ENCODE peak calls at places on chromosomes 4 and X, in nine cellular contexts. One of them, this sample, is unnamed.

GRCh38 chr4:79132826-79133225 is 193.0 kb downstream of the NAA11 start:
- DNase-seq in heart left ventricle: no peak
- DNase-seq in fibroblast of pulmonary artery: no peak
- DNase-seq in adipocyte: no peak
- DNase-seq in AG09309: no peak
- DNase-seq in suprapubic skin: no peak
- DNase-seq in right atrium auricular region: no peak
- DNase-seq in astrocyte of the spinal cord: no peak
- DNase-seq in pancreas: no peak
- DNase-seq in this sample: no peak

GRCh38 chr4:100841911-100842310 is 324.1 kb upstream of the EMCN start:
- DNase-seq in heart left ventricle: no peak
- DNase-seq in fibroblast of pulmonary artery: peak
- DNase-seq in adipocyte: no peak
- DNase-seq in AG09309: no peak
- DNase-seq in suprapubic skin: no peak
- DNase-seq in right atrium auricular region: no peak
- DNase-seq in astrocyte of the spinal cord: peak
- DNase-seq in pancreas: no peak
- DNase-seq in this sample: no peak

GRCh38 chr4:46211406-46211805 is 87.6 kb upstream of the GABRG1 start:
- DNase-seq in heart left ventricle: no peak
- DNase-seq in fibroblast of pulmonary artery: no peak
- DNase-seq in adipocyte: no peak
- DNase-seq in AG09309: no peak
- DNase-seq in suprapubic skin: no peak
- DNase-seq in right atrium auricular region: no peak
- DNase-seq in astrocyte of the spinal cord: peak
- DNase-seq in pancreas: no peak
- DNase-seq in this sample: no peak

GRCh38 chrX:77668391-77669237 is 117.4 kb downstream of the ATRX start:
- DNase-seq in heart left ventricle: no peak
- DNase-seq in fibroblast of pulmonary artery: peak
- DNase-seq in adipocyte: peak
- DNase-seq in AG09309: no peak
- DNase-seq in suprapubic skin: no peak
- DNase-seq in right atrium auricular region: no peak
- DNase-seq in astrocyte of the spinal cord: peak
- DNase-seq in pancreas: no peak
- DNase-seq in this sample: peak

GRCh38 chr4:118974758-118975157 is 86.1 kb downstream of the SYNPO2 start:
- DNase-seq in heart left ventricle: no peak
- DNase-seq in fibroblast of pulmonary artery: peak
- DNase-seq in adipocyte: no peak
- DNase-seq in AG09309: no peak
- DNase-seq in suprapubic skin: no peak
- DNase-seq in right atrium auricular region: no peak
- DNase-seq in astrocyte of the spinal cord: peak
- DNase-seq in pancreas: no peak
- DNase-seq in this sample: peak

GRCh38 chrX:110671068-110671803 is 124.4 kb downstream of the CHRDL1 start:
- DNase-seq in heart left ventricle: no peak
- DNase-seq in fibroblast of pulmonary artery: no peak
- DNase-seq in adipocyte: no peak
- DNase-seq in AG09309: no peak
- DNase-seq in suprapubic skin: no peak
- DNase-seq in right atrium auricular region: no peak
- DNase-seq in astrocyte of the spinal cord: peak
- DNase-seq in pancreas: no peak
- DNase-seq in this sample: no peak

GRCh38 chr4:80694178-80694577 is 336.3 kb upstream of the BMP3 start:
- DNase-seq in heart left ventricle: no peak
- DNase-seq in fibroblast of pulmonary artery: no peak
- DNase-seq in adipocyte: peak
- DNase-seq in AG09309: no peak
- DNase-seq in suprapubic skin: no peak
- DNase-seq in right atrium auricular region: no peak
- DNase-seq in astrocyte of the spinal cord: peak
- DNase-seq in pancreas: no peak
- DNase-seq in this sample: peak

GRCh38 chr4:83516042-83516772 is 19.7 kb upstream of the GPAT3 start:
- DNase-seq in heart left ventricle: no peak
- DNase-seq in fibroblast of pulmonary artery: peak
- DNase-seq in adipocyte: peak
- DNase-seq in AG09309: peak
- DNase-seq in suprapubic skin: no peak
- DNase-seq in right atrium auricular region: no peak
- DNase-seq in astrocyte of the spinal cord: peak
- DNase-seq in pancreas: no peak
- DNase-seq in this sample: peak

GRCh38 chr4:110492522-110492921 is 16.6 kb downstream of the ENPEP start:
- DNase-seq in heart left ventricle: no peak
- DNase-seq in fibroblast of pulmonary artery: no peak
- DNase-seq in adipocyte: no peak
- DNase-seq in AG09309: no peak
- DNase-seq in suprapubic skin: no peak
- DNase-seq in right atrium auricular region: no peak
- DNase-seq in astrocyte of the spinal cord: no peak
- DNase-seq in pancreas: no peak
- DNase-seq in this sample: no peak

GRCh38 chr4:13627606-13628301 is at the start of gene BOD1L1:
- DNase-seq in heart left ventricle: peak
- DNase-seq in fibroblast of pulmonary artery: peak
- DNase-seq in adipocyte: peak
- DNase-seq in AG09309: peak
- DNase-seq in suprapubic skin: peak
- DNase-seq in right atrium auricular region: peak
- DNase-seq in astrocyte of the spinal cord: peak
- DNase-seq in pancreas: peak
- DNase-seq in this sample: peak

GRCh38 chr4:14667624-14668295 is 334.5 kb upstream of the CPEB2 start:
- DNase-seq in heart left ventricle: no peak
- DNase-seq in fibroblast of pulmonary artery: no peak
- DNase-seq in adipocyte: peak
- DNase-seq in AG09309: no peak
- DNase-seq in suprapubic skin: no peak
- DNase-seq in right atrium auricular region: no peak
- DNase-seq in astrocyte of the spinal cord: peak
- DNase-seq in pancreas: no peak
- DNase-seq in this sample: peak

GRCh38 chrX:144006811-144007210 is 122.9 kb downstream of the UBE2NL start:
- DNase-seq in heart left ventricle: no peak
- DNase-seq in fibroblast of pulmonary artery: peak
- DNase-seq in adipocyte: no peak
- DNase-seq in AG09309: peak
- DNase-seq in suprapubic skin: no peak
- DNase-seq in right atrium auricular region: no peak
- DNase-seq in astrocyte of the spinal cord: peak
- DNase-seq in pancreas: no peak
- DNase-seq in this sample: peak

DNA sequence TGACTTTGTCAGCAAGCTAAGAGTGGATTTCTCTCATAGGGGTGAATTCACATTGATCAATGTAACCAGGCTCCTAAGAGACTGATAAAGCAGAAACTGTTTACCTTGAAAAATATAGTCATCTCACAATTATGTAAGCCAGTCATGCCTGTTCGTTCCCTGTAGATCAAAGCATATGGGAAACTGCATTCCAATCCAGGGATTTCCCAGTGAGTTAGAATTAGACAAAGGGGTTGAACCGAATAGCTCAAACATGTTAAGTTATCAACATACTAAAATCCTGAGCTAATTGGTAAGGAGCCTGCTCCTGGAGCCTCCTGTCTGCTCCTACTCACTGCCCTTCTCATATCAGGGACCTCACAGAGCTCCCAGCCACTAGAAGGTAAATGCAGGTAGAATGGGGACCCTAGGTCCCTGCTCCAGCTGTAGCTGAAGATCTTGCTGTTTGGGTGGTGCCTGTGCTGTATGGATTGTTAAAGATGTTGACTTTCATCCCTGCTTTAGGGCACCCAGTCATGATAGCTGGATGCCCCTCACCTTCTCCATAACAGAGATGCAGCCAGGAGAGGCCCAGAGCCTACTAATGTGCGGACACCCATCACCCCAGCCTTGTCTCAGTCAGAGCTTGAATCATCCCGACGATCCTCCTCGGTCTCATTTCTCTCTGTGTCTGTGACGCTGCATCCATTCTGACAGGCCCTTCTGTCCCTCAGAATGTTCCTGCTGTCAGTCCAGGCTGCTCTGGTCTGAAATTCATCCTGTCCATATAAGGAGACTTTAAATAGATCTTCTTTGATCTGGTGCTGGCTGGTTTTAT is 341.6 kb upstream of the GATB start:
- DNase-seq in heart left ventricle: no peak
- DNase-seq in fibroblast of pulmonary artery: no peak
- DNase-seq in adipocyte: peak
- DNase-seq in AG09309: no peak
- DNase-seq in suprapubic skin: no peak
- DNase-seq in right atrium auricular region: no peak
- DNase-seq in astrocyte of the spinal cord: peak
- DNase-seq in pancreas: no peak
- DNase-seq in this sample: no peak
- H3K4me3 ChIP-seq in heart left ventricle: no peak
- H3K4me3 ChIP-seq in fibroblast of pulmonary artery: no peak
- H3K4me3 ChIP-seq in adipocyte: no peak
- H3K4me3 ChIP-seq in AG09309: no peak
- H3K4me3 ChIP-seq in suprapubic skin: no peak
- H3K4me3 ChIP-seq in right atrium auricular region: no peak
- H3K4me3 ChIP-seq in astrocyte of the spinal cord: no peak
- H3K4me3 ChIP-seq in pancreas: no peak
- H3K4me3 ChIP-seq in this sample: no peak

DNA sequence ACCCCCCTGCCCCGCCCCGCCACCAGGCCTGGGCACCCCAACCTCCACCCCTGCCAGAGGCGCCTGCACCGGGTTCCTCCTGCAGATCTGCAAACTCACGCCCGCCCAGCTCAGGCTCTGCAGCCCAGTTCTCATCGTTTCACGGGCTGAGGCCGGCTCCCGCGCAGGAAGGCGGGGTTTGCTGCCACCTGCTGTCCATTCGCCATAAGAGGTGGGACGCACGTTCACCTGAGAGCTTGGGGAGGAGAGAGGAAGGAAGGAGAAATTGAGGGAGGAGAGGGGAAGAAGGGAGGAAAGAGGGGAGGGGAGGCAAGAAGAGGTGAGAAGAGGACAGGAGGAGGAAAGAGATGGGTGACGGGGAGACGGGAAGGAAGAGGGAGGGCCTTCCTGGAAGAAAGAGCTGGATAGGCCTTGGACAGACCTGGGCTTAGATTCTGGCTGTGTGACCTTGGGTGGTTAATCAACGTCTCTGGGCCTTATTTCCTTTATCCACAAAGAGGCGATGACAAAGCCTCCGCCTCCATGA is 114.5 kb downstream of the ADRA2C start:
- DNase-seq in heart left ventricle: peak
- DNase-seq in fibroblast of pulmonary artery: peak
- DNase-seq in adipocyte: peak
- DNase-seq in AG09309: peak
- DNase-seq in suprapubic skin: peak
- DNase-seq in right atrium auricular region: no peak
- DNase-seq in astrocyte of the spinal cord: peak
- DNase-seq in pancreas: peak
- DNase-seq in this sample: no peak
- H3K4me3 ChIP-seq in heart left ventricle: no peak
- H3K4me3 ChIP-seq in fibroblast of pulmonary artery: no peak
- H3K4me3 ChIP-seq in adipocyte: no peak
- H3K4me3 ChIP-seq in AG09309: no peak
- H3K4me3 ChIP-seq in suprapubic skin: no peak
- H3K4me3 ChIP-seq in right atrium auricular region: no peak
- H3K4me3 ChIP-seq in astrocyte of the spinal cord: no peak
- H3K4me3 ChIP-seq in pancreas: no peak
- H3K4me3 ChIP-seq in this sample: no peak

GRCh38 chr4:173333658-173334084 is 487 bp downstream of the HMGB2 start:
- DNase-seq in heart left ventricle: peak
- DNase-seq in fibroblast of pulmonary artery: peak
- DNase-seq in adipocyte: peak
- DNase-seq in AG09309: no peak
- DNase-seq in suprapubic skin: peak
- DNase-seq in right atrium auricular region: no peak
- DNase-seq in astrocyte of the spinal cord: peak
- DNase-seq in pancreas: peak
- DNase-seq in this sample: no peak

GRCh38 chr4:173328236-173328901 is 5.8 kb downstream of the HMGB2 start:
- DNase-seq in heart left ventricle: no peak
- DNase-seq in fibroblast of pulmonary artery: no peak
- DNase-seq in adipocyte: no peak
- DNase-seq in AG09309: no peak
- DNase-seq in suprapubic skin: no peak
- DNase-seq in right atrium auricular region: no peak
- DNase-seq in astrocyte of the spinal cord: no peak
- DNase-seq in pancreas: no peak
- DNase-seq in this sample: no peak

GRCh38 chr4:173332021-173332487 is 2.1 kb downstream of the HMGB2 start:
- DNase-seq in heart left ventricle: no peak
- DNase-seq in fibroblast of pulmonary artery: peak
- DNase-seq in adipocyte: peak
- DNase-seq in AG09309: no peak
- DNase-seq in suprapubic skin: no peak
- DNase-seq in right atrium auricular region: no peak
- DNase-seq in astrocyte of the spinal cord: no peak
- DNase-seq in pancreas: no peak
- DNase-seq in this sample: no peak

GRCh38 chr4:173332963-173333657 is 1.0 kb downstream of the HMGB2 start:
- DNase-seq in heart left ventricle: no peak
- DNase-seq in fibroblast of pulmonary artery: no peak
- DNase-seq in adipocyte: peak
- DNase-seq in AG09309: no peak
- DNase-seq in suprapubic skin: no peak
- DNase-seq in right atrium auricular region: no peak
- DNase-seq in astrocyte of the spinal cord: no peak
- DNase-seq in pancreas: no peak
- DNase-seq in this sample: no peak

DNA sequence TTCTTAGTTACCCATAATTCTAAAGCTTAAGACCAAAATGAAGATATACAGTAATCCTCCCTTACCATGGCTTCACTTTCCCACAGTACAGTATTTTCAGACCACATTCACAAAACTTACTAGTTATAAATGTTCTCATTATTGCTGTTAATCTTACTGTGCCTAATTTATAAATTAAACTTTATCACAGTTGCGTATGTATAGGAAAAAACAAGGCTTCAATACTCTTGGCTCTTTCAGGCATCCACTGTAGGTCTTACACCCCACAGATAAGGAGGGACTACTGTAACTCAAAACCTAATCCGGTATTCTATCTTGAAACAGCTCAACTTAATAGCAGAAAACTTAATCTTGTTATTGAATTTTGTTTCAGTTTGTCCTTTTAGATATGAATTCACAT is 3.6 kb downstream of the HMGB2 start:
- DNase-seq in heart left ventricle: no peak
- DNase-seq in fibroblast of pulmonary artery: no peak
- DNase-seq in adipocyte: no peak
- DNase-seq in AG09309: no peak
- DNase-seq in suprapubic skin: no peak
- DNase-seq in right atrium auricular region: no peak
- DNase-seq in astrocyte of the spinal cord: no peak
- DNase-seq in pancreas: no peak
- DNase-seq in this sample: no peak
- H3K4me3 ChIP-seq in heart left ventricle: no peak
- H3K4me3 ChIP-seq in fibroblast of pulmonary artery: no peak
- H3K4me3 ChIP-seq in adipocyte: no peak
- H3K4me3 ChIP-seq in AG09309: no peak
- H3K4me3 ChIP-seq in suprapubic skin: no peak
- H3K4me3 ChIP-seq in right atrium auricular region: no peak
- H3K4me3 ChIP-seq in astrocyte of the spinal cord: no peak
- H3K4me3 ChIP-seq in pancreas: no peak
- H3K4me3 ChIP-seq in this sample: no peak

GRCh38 chr4:6331018-6331417 is 61.4 kb downstream of the WFS1 start:
- DNase-seq in heart left ventricle: no peak
- DNase-seq in fibroblast of pulmonary artery: peak
- DNase-seq in adipocyte: peak
- DNase-seq in AG09309: no peak
- DNase-seq in suprapubic skin: no peak
- DNase-seq in right atrium auricular region: no peak
- DNase-seq in astrocyte of the spinal cord: no peak
- DNase-seq in pancreas: no peak
- DNase-seq in this sample: no peak
- H3K4me3 ChIP-seq in heart left ventricle: no peak
- H3K4me3 ChIP-seq in fibroblast of pulmonary artery: no peak
- H3K4me3 ChIP-seq in adipocyte: no peak
- H3K4me3 ChIP-seq in AG09309: no peak
- H3K4me3 ChIP-seq in suprapubic skin: no peak
- H3K4me3 ChIP-seq in right atrium auricular region: no peak
- H3K4me3 ChIP-seq in astrocyte of the spinal cord: no peak
- H3K4me3 ChIP-seq in pancreas: no peak
- H3K4me3 ChIP-seq in this sample: no peak